ENCODE peak calls at places on chromosomes 5 and 9, in seven cellular contexts. S is CD8-positive, alpha-beta memory T cell; Z is tibial artery; D is HCT116; U is psoas muscle; X is uterus; G is kidney. W is an unnamed sample.
A peak's percentile ranks its signal among the peaks of the same experiment; 100 is the strongest.

GRCh38 chr9:35574578-35575104 is 30.4 kb upstream of the TESK1 start:
- DNase-seq in G (no peak), Z (no peak), S (no peak), U (no peak), X (no peak), D (no peak), W (no peak)

GRCh38 chr5:77329664-77330430 is 119.4 kb downstream of the PDE8B start:
- DNase-seq in X (no peak), G (no peak), S (no peak), Z (no peak), U (no peak), D (no peak), W (no peak)

GRCh38 chr9:125189011-125189360 is 617 bp downstream of the PPP6C start:
- DNase-seq in U (peak; percentile 76), S (no peak), D (no peak), G (peak; percentile 84), X (no peak), Z (no peak), W (no peak)

GRCh38 chr9:114889802-114890224 is 40.6 kb downstream of the TNFSF8 start:
- DNase-seq in Z (no peak), X (no peak), D (no peak), S (no peak), U (no peak), G (no peak), W (no peak)

GRCh38 chr5:175590471-175590881 is 67.4 kb upstream of the HRH2 start:
- DNase-seq in U (no peak), D (no peak), G (no peak), Z (no peak), S (no peak), X (no peak), W (no peak)

GRCh38 chr5:132055808-132056609 is 4.4 kb upstream of the IL3 start:
- DNase-seq in G (peak; percentile 51), X (peak; percentile 12), U (peak; percentile 50), D (no peak), S (no peak), Z (peak; percentile 53), W (peak; percentile 96)

GRCh38 chr9:69932901-69933300 is 110.7 kb upstream of the MAMDC2 start:
- DNase-seq in D (peak; percentile 39), Z (no peak), X (no peak), U (no peak), S (no peak), G (no peak), W (no peak)

GRCh38 chr5:98468188-98468869 is 305.1 kb upstream of the RGMB start:
- DNase-seq in G (no peak), X (no peak), U (no peak), D (no peak), Z (no peak), S (no peak), W (no peak)

GRCh38 chr9:120480707-120481106 is 99.3 kb downstream of the CDK5RAP2 start:
- DNase-seq in S (no peak), G (no peak), X (no peak), U (peak; percentile 59), Z (no peak), D (no peak), W (no peak)

GRCh38 chr5:122439645-122440044 is 127.6 kb downstream of the SNCAIP start:
- DNase-seq in Z (no peak), D (no peak), S (no peak), U (no peak), G (no peak), X (no peak), W (no peak)

GRCh38 chr9:116450378-116451139 is 236.5 kb upstream of the TRIM32 start:
- DNase-seq in Z (no peak), X (no peak), U (no peak), S (no peak), D (no peak), G (peak; percentile 75), W (no peak)

GRCh38 chr9:122389799-122390481 is 19.1 kb downstream of the PTGS1 start:
- DNase-seq in S (no peak), G (no peak), U (no peak), X (no peak), D (no peak), Z (no peak), W (peak; percentile 87)

GRCh38 chr5:36692791-36693763 is 86.7 kb downstream of the SLC1A3 start:
- DNase-seq in X (peak; percentile 51), G (peak; percentile 88), U (peak; percentile 91), D (peak; percentile 51), Z (peak; percentile 87), S (no peak), W (no peak)

GRCh38 chr5:54415896-54416640 is 39.4 kb upstream of the HSPB3 start:
- DNase-seq in D (no peak), X (no peak), G (no peak), S (no peak), U (no peak), Z (no peak), W (no peak)

GRCh38 chr5:40796487-40796889 is 1.7 kb downstream of the PRKAA1 start:
- DNase-seq in U (no peak), X (no peak), G (no peak), S (no peak), D (no peak), Z (no peak), W (no peak)

GRCh38 chr9:126440042-126440441 is 113.4 kb downstream of the MVB12B start:
- DNase-seq in D (no peak), S (no peak), U (no peak), Z (no peak), G (no peak), X (no peak), W (no peak)

GRCh38 chr9:131441441-131441840 is 47.6 kb downstream of the PRRC2B start:
- DNase-seq in U (peak; percentile 19), D (no peak), Z (peak; percentile 54), X (no peak), S (no peak), G (no peak), W (no peak)

GRCh38 chr5:87151547-87151946 is 116.1 kb upstream of the RASA1 start:
- DNase-seq in S (no peak), D (no peak), U (no peak), Z (no peak), G (no peak), X (no peak), W (no peak)

DNA sequence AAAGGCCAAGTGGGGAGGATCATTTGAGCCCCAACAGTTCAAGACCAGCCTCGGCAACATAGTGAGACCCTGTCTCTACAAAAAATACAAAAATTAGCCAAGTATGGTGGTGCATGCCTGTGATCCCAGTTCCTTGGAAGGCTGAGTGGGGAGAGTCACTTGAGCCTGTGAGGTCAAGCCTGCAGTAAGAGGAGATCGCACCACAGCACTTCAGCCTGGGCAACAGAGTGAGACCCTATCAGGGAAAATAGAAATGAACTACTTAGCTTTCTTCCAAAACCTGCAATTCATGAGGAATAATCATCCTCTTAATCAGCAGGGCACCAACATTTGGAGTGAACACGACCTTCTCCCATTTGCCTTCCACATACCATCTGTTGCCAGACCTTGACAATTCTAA is 96.1 kb downstream of the OR2K2 start:
- DNase-seq in Z (no peak), G (no peak), U (no peak), D (no peak), S (no peak), X (no peak), W (no peak)
- H3K27ac ChIP-seq in Z (no peak overlapping the region), G (no peak overlapping the region), U (no peak overlapping the region), D (no peak overlapping the region), S (no peak overlapping the region), X (no peak overlapping the region), W (no peak overlapping the region)

GRCh38 chr5:157608972-157609565 is 33.5 kb upstream of the ADAM19 start:
- DNase-seq in Z (no peak), D (no peak), U (no peak), X (no peak), S (no peak), G (no peak), W (no peak)
- H3K4me1 ChIP-seq in Z (peaks cover 14% of the 10 kb centered on the region), D (peaks cover 26% of the 10 kb centered on the region), U (peaks cover 7% of the 10 kb centered on the region), X (no peaks in the 10 kb centered on the region), S (peaks cover 48% of the 10 kb centered on the region), G (no peaks in the 10 kb centered on the region), W (no peaks in the 10 kb centered on the region)

GRCh38 chr5:150264667-150265603 is 24.6 kb downstream of the CAMK2A start:
- DNase-seq in S (no peak), D (no peak), Z (no peak), U (no peak), G (no peak), X (no peak), W (no peak)

GRCh38 chr5:150263339-150263738 is 26.2 kb downstream of the CAMK2A start:
- DNase-seq in G (no peak), D (no peak), U (no peak), Z (no peak), X (no peak), S (no peak), W (no peak)

GRCh38 chr5:150263801-150264621 is 25.6 kb downstream of the CAMK2A start:
- DNase-seq in G (no peak), X (peak; percentile 63), D (peak; percentile 70), Z (no peak), S (no peak), U (peak; percentile 65), W (no peak)

GRCh38 chr5:150266807-150267408 is 22.7 kb downstream of the CAMK2A start:
- DNase-seq in Z (no peak), D (no peak), S (no peak), U (no peak), X (no peak), G (no peak), W (no peak)

GRCh38 chr5:150265984-150266383 is 23.6 kb downstream of the CAMK2A start:
- DNase-seq in U (no peak), Z (no peak), X (no peak), S (no peak), D (no peak), G (no peak), W (no peak)
- H3K27ac ChIP-seq in U (no peak overlapping the region), Z (no peak overlapping the region), X (no peak overlapping the region), S (no peak overlapping the region), D (no peak overlapping the region), G (no peak overlapping the region), W (no peak overlapping the region)

DNA sequence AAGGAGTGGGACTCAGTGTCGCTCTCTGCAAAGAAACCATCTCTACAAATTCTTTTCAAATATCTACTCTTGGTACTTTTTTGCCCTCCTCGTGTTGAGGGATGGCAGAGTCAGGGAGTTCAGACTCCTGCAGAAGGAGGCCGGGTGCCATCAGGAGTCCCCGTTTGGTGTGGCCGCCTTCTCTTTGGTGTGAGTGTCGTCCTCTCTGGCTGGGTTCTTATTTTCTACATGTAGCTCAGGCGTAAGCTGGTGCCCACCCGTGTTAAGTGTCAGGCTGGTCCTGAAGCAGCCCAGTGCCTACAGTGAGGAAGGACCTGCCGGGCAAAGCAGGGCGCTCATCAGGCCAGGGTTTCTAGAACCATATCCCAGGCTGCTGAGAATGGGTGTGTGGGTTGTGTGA is 37.0 kb downstream of the OTULIN start:
- DNase-seq in X (no peak), U (no peak), D (no peak), Z (no peak), G (no peak), S (no peak), W (no peak)
- H3K4me1 ChIP-seq in X (peaks cover 7% of the 10 kb centered on the region), U (peaks cover 2% of the 10 kb centered on the region), D (no peaks in the 10 kb centered on the region), Z (peaks cover 65% of the 10 kb centered on the region), G (no peaks in the 10 kb centered on the region), S (peaks cover 60% of the 10 kb centered on the region), W (peaks cover 49% of the 10 kb centered on the region)

DNA sequence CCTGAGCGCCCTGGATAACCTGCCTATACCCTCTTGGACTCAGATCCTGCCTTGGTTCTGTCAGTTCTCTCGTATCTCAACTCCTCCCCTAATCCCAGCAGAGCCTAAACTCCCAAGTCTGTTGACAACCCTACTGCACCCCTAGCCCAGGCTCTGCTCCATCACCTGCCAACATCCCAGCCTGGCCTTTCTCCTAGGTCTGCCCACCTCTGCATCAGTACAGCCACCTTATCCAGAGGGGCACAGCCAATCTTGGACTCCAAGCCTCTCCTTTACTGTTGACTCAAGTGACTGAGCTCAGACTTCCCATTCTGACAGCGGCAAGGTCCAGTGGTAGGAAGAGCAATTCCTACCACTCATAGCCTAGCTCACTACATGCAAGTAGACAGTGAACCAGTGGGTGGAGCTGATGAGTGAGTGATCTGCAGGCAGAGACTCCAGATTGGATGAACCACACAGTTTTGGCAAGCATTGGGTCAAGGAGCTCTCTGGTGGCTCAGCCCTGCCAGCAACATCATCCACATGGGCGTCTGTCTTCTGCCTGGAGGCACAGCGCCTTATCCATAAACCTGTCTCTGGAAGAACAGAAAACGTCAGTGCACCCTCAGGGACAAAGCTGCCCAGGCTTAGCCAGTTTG is 26.5 kb downstream of the TRMO start:
- DNase-seq in D (peak; percentile 23), Z (no peak), G (no peak), U (no peak), S (no peak), X (no peak), W (no peak)
- H3K27ac ChIP-seq in D (no peak overlapping the region), Z (no peak overlapping the region), G (no peak overlapping the region), U (no peak overlapping the region), S (no peak overlapping the region), X (no peak overlapping the region), W (no peak overlapping the region)

W was measured in vagina.